ENCODE peak calls at places on chromosomes 1 and 21, in ten cellular contexts. G is psoas muscle, B is left lung, N is endodermal cell, T is lower lobe of right lung, Q is Calu3, X is AG10803, Y is choroid plexus epithelial cell, L is GM20000, V is uterus. R is an unnamed sample.

GRCh38 chr1:179816196-179816960 is 61.2 kb downstream of the TOR1AIP2 start:
- DNase-seq in G (peak; percentile 63), B (no peak), N (no peak), T (no peak), Q (no peak), X (no peak), Y (peak; percentile 36), L (no peak), V (peak; percentile 27), R (peak; percentile 44)

GRCh38 chr1:223180803-223181321 is 37.8 kb upstream of the TLR5 start:
- DNase-seq in G (no peak), B (no peak), N (no peak), T (no peak), Q (peak; percentile 57), X (peak; percentile 85), Y (no peak), L (no peak), V (no peak), R (peak; percentile 75)

GRCh38 chr21:38765056-38765455 is 40.7 kb upstream of the ETS2 start:
- DNase-seq in G (no peak), B (no peak), N (no peak), T (no peak), Q (no peak), X (peak; percentile 48), Y (no peak), L (no peak), V (no peak), R (no peak)

GRCh38 chr1:150273310-150273709 is 720 bp downstream of the C1orf54 start:
- DNase-seq in G (no peak), B (no peak), N (no peak), T (no peak), Q (no peak), X (no peak), Y (no peak), L (no peak), V (no peak), R (peak; percentile 41)

GRCh38 chr1:236809133-236809532 is 14.0 kb downstream of the MTR start:
- DNase-seq in G (no peak), B (no peak), N (no peak), T (no peak), Q (no peak), X (no peak), Y (peak; percentile 28), L (no peak), V (no peak), R (no peak)

GRCh38 chr21:33885158-33885514 is 30.5 kb downstream of the ATP5PO start:
- DNase-seq in G (no peak), B (no peak), N (no peak), T (no peak), Q (no peak), X (no peak), Y (no peak), L (no peak), V (no peak), R (no peak)

GRCh38 chr21:29893687-29894086 is 46.1 kb downstream of the GRIK1 start:
- DNase-seq in G (no peak), B (peak; percentile 34), N (no peak), T (no peak), Q (no peak), X (no peak), Y (no peak), L (no peak), V (no peak), R (no peak)

GRCh38 chr1:98157524-98158293 is 236.9 kb upstream of the DPYD start:
- DNase-seq in G (no peak), B (no peak), N (no peak), T (no peak), Q (no peak), X (peak; percentile 77), Y (peak; percentile 9), L (no peak), V (no peak), R (peak; percentile 84)

DNA sequence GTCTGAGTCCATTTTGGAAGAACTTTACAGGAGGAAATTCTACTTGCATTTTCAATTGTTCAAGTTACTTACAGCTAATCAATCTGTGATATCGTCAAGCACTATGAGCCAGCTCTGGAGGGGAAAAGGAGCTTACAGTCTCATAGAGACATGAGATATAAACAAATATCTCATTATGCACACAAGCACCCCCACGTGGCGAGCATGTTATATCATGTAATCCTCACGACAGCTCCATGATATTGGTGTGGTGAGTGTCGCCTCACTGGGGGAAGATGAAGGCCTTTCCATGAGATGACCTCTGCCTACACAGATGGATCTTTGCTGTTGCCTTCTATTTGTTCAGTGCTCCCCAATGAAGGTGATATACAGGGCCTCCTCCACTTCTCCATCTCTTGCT is 34.6 kb downstream of the TNR start:
- DNase-seq in G (no peak), B (no peak), N (no peak), T (no peak), Q (no peak), X (no peak), Y (peak; percentile 2), L (no peak), V (no peak), R (no peak)
- TF ChIP-seq CTCF in G (no peak), B (no peak), N (no peak), T (no peak), Q (no peak), X (no peak), Y (no peak), L (no peak), V (no peak), R (no peak)

GRCh38 chr1:218275823-218276222 is 9.3 kb upstream of the RRP15 start:
- DNase-seq in G (no peak), B (no peak), N (no peak), T (no peak), Q (no peak), X (no peak), Y (no peak), L (no peak), V (no peak), R (no peak)

GRCh38 chr1:218284377-218284916 is 646 bp upstream of the RRP15 start:
- DNase-seq in G (no peak), B (peak; percentile 33), N (no peak), T (peak; percentile 48), Q (no peak), X (no peak), Y (no peak), L (no peak), V (no peak), R (no peak)

GRCh38 chr1:218284917-218285635 is at the start of gene RRP15:
- DNase-seq in G (peak; percentile 86), B (peak; percentile 90), N (peak; percentile 97), T (peak; percentile 92), Q (peak; percentile 92), X (peak; percentile 87), Y (peak; percentile 94), L (peak; percentile 84), V (peak; percentile 85), R (peak; percentile 93)

GRCh38 chr1:218281285-218281684 is 3.8 kb upstream of the RRP15 start:
- DNase-seq in G (no peak), B (no peak), N (no peak), T (no peak), Q (no peak), X (no peak), Y (no peak), L (no peak), V (no peak), R (peak; percentile 5)
- TF ChIP-seq CTCF in G (no peak), B (no peak), N (peak; percentile 12), T (no peak), Q (no peak), X (no peak), Y (no peak), L (no peak), V (no peak), R (no peak)

DNA sequence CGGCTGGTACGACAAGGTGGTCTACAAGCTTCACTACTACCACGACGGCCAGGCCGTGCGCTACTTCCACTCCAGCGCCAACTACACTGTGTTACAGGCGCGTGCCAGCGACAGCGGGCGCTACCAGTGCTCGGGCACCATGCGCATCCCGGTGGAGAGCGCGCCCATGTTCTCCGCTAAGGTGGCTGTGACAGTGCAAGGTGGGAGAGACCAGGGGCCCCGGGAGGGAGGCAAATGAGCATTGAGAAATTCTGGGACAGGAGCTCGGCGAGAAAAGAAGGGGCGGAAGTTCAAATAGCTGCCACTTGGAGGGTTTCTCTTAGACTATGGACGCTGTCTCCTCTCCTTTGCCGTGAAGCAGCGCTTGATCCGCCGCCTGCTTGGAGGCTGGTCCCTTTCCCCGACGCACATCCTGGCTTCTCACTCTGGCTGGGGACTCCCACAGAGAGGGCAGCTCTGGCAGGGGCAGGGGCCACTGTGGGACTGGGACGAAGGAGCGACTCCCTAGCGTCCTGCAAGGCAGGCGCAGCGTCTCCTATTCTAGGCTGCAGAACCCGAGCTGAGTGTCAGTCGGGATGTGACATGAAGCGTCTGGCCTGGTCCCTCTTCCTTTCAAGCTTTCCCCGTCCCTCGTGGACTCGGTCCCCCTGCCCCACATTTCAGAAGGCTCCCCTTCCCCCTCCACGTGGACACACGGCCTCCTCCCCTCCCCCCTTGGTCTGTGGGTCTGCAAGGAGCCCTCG is 4.7 kb downstream of the FCRLB start:
- DNase-seq in G (peak; percentile 39), B (peak; percentile 56), N (peak; percentile 86), T (peak; percentile 74), Q (peak; percentile 50), X (peak; percentile 49), Y (peak; percentile 51), L (peak; percentile 36), V (peak; percentile 44), R (peak; percentile 58)
- TF ChIP-seq CTCF in G (peak; percentile 26), B (peak; percentile 37), N (peak; percentile 70), T (no peak), Q (peak; percentile 34), X (peak; percentile 59), Y (peak; percentile 59), L (no peak), V (peak; percentile 17), R (peak; percentile 63)

GRCh38 chr1:27661412-27662075 is 10.4 kb downstream of the IFI6 start:
- DNase-seq in G (no peak), B (no peak), N (no peak), T (no peak), Q (no peak), X (no peak), Y (no peak), L (no peak), V (no peak), R (no peak)

GRCh38 chr1:27660300-27660837 is 11.6 kb downstream of the IFI6 start:
- DNase-seq in G (no peak), B (no peak), N (no peak), T (no peak), Q (no peak), X (no peak), Y (no peak), L (no peak), V (no peak), R (no peak)

GRCh38 chr1:27656157-27656893 is 15.7 kb downstream of the IFI6 start:
- DNase-seq in G (peak; percentile 80), B (peak; percentile 78), N (peak; percentile 93), T (peak; percentile 75), Q (no peak), X (peak; percentile 80), Y (peak; percentile 68), L (no peak), V (peak; percentile 50), R (peak; percentile 74)

GRCh38 chr1:27658951-27659496 is 13.0 kb downstream of the IFI6 start:
- DNase-seq in G (peak; percentile 40), B (no peak), N (peak; percentile 75), T (no peak), Q (no peak), X (peak; percentile 90), Y (no peak), L (peak; percentile 66), V (no peak), R (peak; percentile 74)

DNA sequence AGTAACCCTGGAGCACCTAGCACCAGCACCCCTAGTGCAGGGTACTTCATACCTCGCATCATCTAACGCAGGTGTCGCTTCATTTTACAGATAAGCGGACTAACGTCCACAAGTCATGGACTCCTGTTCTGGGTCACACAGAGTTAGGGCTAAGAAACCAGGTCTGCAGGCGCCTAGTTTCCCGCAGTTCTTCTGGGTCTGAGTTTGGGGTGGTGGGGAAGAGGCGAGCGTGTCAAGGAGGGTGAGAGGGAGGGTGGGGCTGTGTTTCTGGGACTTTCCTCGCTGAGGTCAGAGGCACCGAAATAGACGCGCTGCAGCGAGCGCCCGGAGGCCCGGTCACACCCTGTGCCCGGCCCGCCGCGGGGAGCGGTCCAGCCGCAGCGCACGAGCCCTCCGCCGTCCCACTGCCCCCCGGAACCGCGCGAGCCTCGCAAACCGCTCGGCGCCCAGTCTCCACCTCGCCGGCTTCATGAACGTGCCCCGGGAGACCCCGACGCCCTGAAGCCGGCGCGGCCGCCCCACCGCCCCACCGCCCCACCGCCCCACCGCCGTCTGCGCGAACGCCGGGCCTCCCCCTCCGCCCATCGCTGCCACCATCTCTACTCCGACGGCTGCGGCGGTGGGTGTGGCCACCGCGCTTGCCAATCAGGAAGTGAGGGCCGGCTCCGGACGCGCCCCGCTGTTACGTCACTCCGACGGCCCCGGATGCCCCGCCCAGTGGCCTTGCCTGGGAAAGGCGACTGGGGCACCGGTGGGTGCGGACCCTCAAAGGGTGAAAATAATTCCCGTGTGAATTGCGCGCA is 12.3 kb downstream of the IFI6 start:
- DNase-seq in G (peak; percentile 92), B (peak; percentile 93), N (peak; percentile 96), T (peak; percentile 95), Q (peak; percentile 88), X (peak; percentile 81), Y (peak; percentile 74), L (peak; percentile 92), V (peak; percentile 90), R (peak; percentile 80)
- TF ChIP-seq CTCF in G (no peak), B (no peak), N (no peak), T (no peak), Q (no peak), X (no peak), Y (no peak), L (no peak), V (no peak), R (no peak)